ENCODE peak calls at places on chromosomes 7 and 10, in six cellular contexts. Y, C, P, S, M and A are unnamed samples.

GRCh38 chr7:119197872-119198527 is 973.5 kb downstream of the ANKRD7 start:
- DNase-seq in C (no peak), S (no peak), Y (peak; percentile 70), M (peak; percentile 70), P (no peak), A (no peak)

GRCh38 chr10:60073397-60073780 is 167.0 kb upstream of the CCDC6 start:
- DNase-seq in Y (no peak), C (no peak), M (no peak), P (no peak), S (no peak), A (no peak)

GRCh38 chr10:75034131-75034512 is 77.3 kb upstream of the SAMD8 start:
- DNase-seq in C (peak; percentile 41), P (no peak), S (no peak), Y (no peak), M (no peak), A (no peak)

GRCh38 chr7:71131256-71131752 is 640 bp upstream of the GALNT17 start:
- DNase-seq in C (no peak), S (peak; percentile 10), Y (no peak), P (peak; percentile 72), M (no peak), A (peak; percentile 85)

GRCh38 chr7:98021588-98022351 is 31.8 kb upstream of the OCM2 start:
- DNase-seq in C (peak; percentile 41), Y (peak; percentile 95), S (peak; percentile 83), M (peak; percentile 41), P (peak; percentile 94), A (peak; percentile 93)

GRCh38 chr7:70338061-70338460 is 739.8 kb downstream of the AUTS2 start:
- DNase-seq in P (no peak), C (no peak), M (no peak), S (no peak), Y (no peak), A (no peak)

GRCh38 chr10:127937069-127937468 is 30.2 kb downstream of the PTPRE start:
- DNase-seq in S (no peak), C (no peak), Y (no peak), M (no peak), P (no peak), A (no peak)

GRCh38 chr7:140230862-140231778 is 54.3 kb upstream of the KDM7A start:
- DNase-seq in S (peak; percentile 87), C (peak; percentile 19), P (peak; percentile 89), Y (peak; percentile 93), M (no peak), A (no peak)

GRCh38 chr10:61929555-61929954 is 28.1 kb downstream of the ARID5B start:
- DNase-seq in Y (no peak), P (no peak), S (no peak), M (no peak), C (no peak), A (no peak)

GRCh38 chr10:79542619-79543018 is 17.6 kb downstream of the SFTPA2 start:
- DNase-seq in M (no peak), C (no peak), P (no peak), S (no peak), Y (no peak), A (no peak)

GRCh38 chr7:55050286-55050685 is 31.5 kb downstream of the EGFR start:
- DNase-seq in P (no peak), S (no peak), Y (no peak), C (no peak), M (no peak), A (no peak)

GRCh38 chr10:124521429-124521871 is 59.8 kb downstream of the LHPP start:
- DNase-seq in S (no peak), Y (no peak), M (no peak), C (peak; percentile 90), P (peak; percentile 72), A (no peak)

GRCh38 chr7:14085901-14086300 is 96.4 kb upstream of the ETV1 start:
- DNase-seq in S (no peak), Y (no peak), C (no peak), P (no peak), M (peak; percentile 14), A (no peak)

GRCh38 chr10:86144301-86144700 is 222.3 kb downstream of the GRID1 start:
- DNase-seq in P (no peak), M (no peak), Y (no peak), S (no peak), C (no peak), A (no peak)

GRCh38 chr10:31808258-31809218 is 120.1 kb downstream of the ARHGAP12 start:
- DNase-seq in C (peak; percentile 57), P (no peak), S (peak; percentile 11), M (peak; percentile 89), Y (no peak), A (no peak)

GRCh38 chr7:74051629-74052410 is 23.8 kb downstream of the ELN start:
- DNase-seq in S (peak; percentile 64), M (peak; percentile 31), Y (no peak), C (no peak), P (peak; percentile 63), A (no peak)

GRCh38 chr7:131723926-131724325 is 167.5 kb upstream of the PODXL start:
- DNase-seq in S (no peak), Y (peak; percentile 60), M (no peak), P (no peak), C (no peak), A (peak; percentile 25)

GRCh38 chr10:112362833-112363232 is 11.1 kb upstream of the ACSL5 start:
- DNase-seq in S (peak; percentile 60), C (peak; percentile 62), Y (peak; percentile 73), P (no peak), M (peak; percentile 33), A (no peak)

GRCh38 chr7:24337180-24337579 is 53.2 kb downstream of the NPY start:
- DNase-seq in S (no peak), P (no peak), Y (no peak), C (no peak), M (no peak), A (no peak)

GRCh38 chr10:44975487-44976331 is 2.9 kb downstream of the DEPP1 start:
- DNase-seq in S (peak; percentile 51), M (peak; percentile 46), C (peak; percentile 51), Y (no peak), P (peak; percentile 75), A (no peak)

GRCh38 chr10:60849217-60849616 is 70.9 kb downstream of the CDK1 start:
- DNase-seq in S (no peak), M (no peak), P (no peak), Y (no peak), C (peak; percentile 81), A (no peak)

GRCh38 chr7:67593807-67594206 is 597.2 kb downstream of the TYW1 start:
- DNase-seq in Y (no peak), M (no peak), S (no peak), P (no peak), C (no peak), A (no peak)

GRCh38 chr7:26449175-26450165 is 157.8 kb downstream of the SNX10 start:
- DNase-seq in M (peak; percentile 13), Y (no peak), C (no peak), P (no peak), S (no peak), A (no peak)

GRCh38 chr10:112898540-112899395 is 51.3 kb upstream of the TCF7L2 start:
- DNase-seq in M (peak; percentile 77), Y (no peak), S (peak; percentile 71), C (no peak), P (no peak), A (no peak)

GRCh38 chr10:32417906-32418547 is 27.9 kb upstream of the CCDC7 start:
- DNase-seq in P (no peak), S (no peak), M (peak; percentile 96), C (no peak), Y (no peak), A (no peak)

GRCh38 chr7:83876593-83876992 is 227.7 kb upstream of the SEMA3E start:
- DNase-seq in S (no peak), C (no peak), P (no peak), M (peak; percentile 49), Y (no peak), A (no peak)

GRCh38 chr7:26309089-26309488 is 17.4 kb downstream of the SNX10 start:
- DNase-seq in Y (peak; percentile 32), C (no peak), P (no peak), S (no peak), M (no peak), A (no peak)

GRCh38 chr10:122992031-122992585 is 11.9 kb downstream of the PSTK start:
- DNase-seq in S (no peak), C (no peak), Y (no peak), P (no peak), M (no peak), A (no peak)

DNA sequence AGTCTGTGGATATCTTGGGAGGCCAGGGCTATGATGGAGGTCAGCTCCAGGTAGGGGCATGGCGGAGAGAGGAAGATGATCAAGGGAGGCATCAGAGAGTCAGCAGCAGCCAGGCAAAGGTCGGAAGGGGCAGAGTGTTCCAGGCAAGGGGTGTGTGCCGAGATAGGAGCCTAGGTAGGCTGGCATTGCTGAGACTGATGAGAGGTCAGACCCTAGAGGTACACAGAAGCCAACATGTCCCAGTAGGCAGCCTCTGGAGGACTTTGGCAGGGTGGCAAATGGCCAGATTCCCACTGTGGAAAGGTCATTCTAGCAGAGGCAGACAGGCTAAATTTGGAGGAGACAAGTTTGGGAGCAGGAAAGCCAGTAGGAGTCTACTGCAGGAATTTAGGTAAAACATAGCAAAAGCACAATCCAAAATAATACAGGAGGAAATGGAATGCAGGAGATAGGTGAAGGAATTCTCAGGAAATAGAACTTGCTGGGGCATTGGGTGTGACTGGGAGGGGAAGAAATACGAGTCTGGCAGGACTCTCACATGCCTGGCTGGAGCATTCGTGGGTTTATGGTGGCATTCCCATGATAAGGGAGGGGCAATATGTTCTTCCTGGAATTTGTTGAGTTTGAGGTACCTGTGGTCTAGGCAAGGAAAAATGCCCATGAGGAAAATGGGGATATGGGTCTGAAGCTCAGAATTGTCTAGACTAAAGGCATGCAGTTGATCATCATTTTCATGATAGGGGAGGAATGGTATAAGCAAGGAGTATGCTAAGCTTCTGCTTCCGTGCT is 25.7 kb downstream of the TMEM176A start:
- DNase-seq in C (no peak), S (peak; percentile 63), P (no peak), M (no peak), Y (no peak), A (peak; percentile 67)
- TF ChIP-seq CTCF in C (no peak), S (no peak), P (no peak), M (no peak), Y (no peak), A (no peak)

DNA sequence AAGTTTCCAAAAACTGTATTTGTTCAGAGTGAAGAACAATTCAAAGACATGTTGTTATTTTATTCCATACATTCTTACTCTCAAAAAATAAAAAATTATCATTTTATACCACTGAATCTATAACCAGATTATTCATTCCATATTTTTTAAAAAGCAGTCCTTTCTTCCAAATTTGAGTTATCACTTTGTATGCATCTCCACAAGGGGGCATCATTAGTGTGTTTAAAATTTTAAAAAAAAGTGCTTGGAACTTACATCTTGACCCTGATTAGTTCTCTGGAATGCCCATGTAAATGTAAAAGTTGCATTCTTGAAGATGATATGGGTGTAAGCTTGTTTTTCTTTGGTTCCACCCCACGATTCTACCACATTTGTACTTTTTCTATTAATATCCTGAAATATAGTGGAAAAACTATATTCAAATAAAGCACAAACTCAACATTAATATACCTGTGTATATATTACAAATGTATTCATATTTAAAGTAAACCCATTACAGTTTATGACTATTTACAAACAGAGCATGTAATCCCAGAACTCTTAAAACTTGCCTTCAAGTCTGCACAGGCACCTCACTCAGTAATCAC is 144.9 kb downstream of the ELAPOR2 start:
- DNase-seq in S (no peak), M (peak; percentile 37), Y (no peak), P (no peak), C (no peak), A (no peak)
- TF ChIP-seq CTCF in S (peak; percentile 38), M (peak; percentile 55), Y (no peak), P (peak; percentile 17), C (no peak), A (peak; percentile 66)

GRCh38 chr7:117285821-117286220 is 37.0 kb downstream of the WNT2 start:
- DNase-seq in C (no peak), S (no peak), M (no peak), P (no peak), Y (no peak), A (no peak)
- TF ChIP-seq CTCF in C (no peak), S (no peak), M (no peak), P (no peak), Y (no peak), A (no peak)

GRCh38 chr10:16626697-16627096 is 105.0 kb upstream of the C1QL3 start:
- DNase-seq in C (no peak), Y (no peak), S (no peak), M (no peak), P (no peak), A (no peak)
- TF ChIP-seq CTCF in C (no peak), Y (no peak), S (no peak), M (no peak), P (no peak), A (no peak)